ENCODE peak calls at places on chromosomes 11 and 22, in seven cellular contexts. W, Z, H, C, R, K and D are unnamed samples.

GRCh38 chr22:47275479-47276218 is 513.2 kb downstream of the TBC1D22A start:
- DNase-seq in W (no peak), Z (no peak), H (no peak), C (no peak), R (no peak), K (no peak), D (no peak)

GRCh38 chr11:110147965-110148709 is 54.9 kb downstream of the ZC3H12C start:
- DNase-seq in W (no peak), Z (no peak), H (no peak), C (no peak), R (no peak), K (no peak), D (peak; percentile 26)

GRCh38 chr11:47233989-47234668 is 14.5 kb downstream of the ACP2 start:
- DNase-seq in W (no peak), Z (peak; percentile 41), H (no peak), C (no peak), R (peak; percentile 29), K (peak; percentile 33), D (peak; percentile 82)

GRCh38 chr22:25208328-25208727 is 8.7 kb downstream of the CRYBB3 start:
- DNase-seq in W (no peak), Z (no peak), H (no peak), C (no peak), R (no peak), K (no peak), D (no peak)

GRCh38 chr11:43756575-43756974 is 76.0 kb downstream of the HSD17B12 start:
- DNase-seq in W (no peak), Z (no peak), H (no peak), C (no peak), R (no peak), K (no peak), D (no peak)

GRCh38 chr22:21828268-21828638 is 39.2 kb downstream of the MAPK1 start:
- DNase-seq in W (no peak), Z (no peak), H (no peak), C (no peak), R (no peak), K (no peak), D (no peak)

GRCh38 chr22:50271519-50271970 is 1.4 kb upstream of the MAPK11 start:
- DNase-seq in W (peak; percentile 75), Z (peak; percentile 34), H (peak; percentile 51), C (peak; percentile 56), R (peak; percentile 76), K (peak; percentile 71), D (no peak)

GRCh38 chr11:14443642-14444041 is 56.0 kb downstream of the COPB1 start:
- DNase-seq in W (no peak), Z (peak; percentile 46), H (no peak), C (no peak), R (peak; percentile 70), K (no peak), D (peak; percentile 86)